ENCODE peak calls at places on chromosomes 5 and 9, in four cellular contexts. One of them, this sample, is unnamed.

GRCh38 chr9:127915801-127916664 is 808 bp downstream of the ST6GALNAC4 start:
- DNase-seq in HepG2: no peak
- DNase-seq in GM12878: no peak
- DNase-seq in K562: peak
- DNase-seq in this sample: no peak

GRCh38 chr5:154857091-154857533 is 1.3 kb upstream of the CNOT8 start:
- DNase-seq in HepG2: no peak
- DNase-seq in GM12878: no peak
- DNase-seq in K562: peak
- DNase-seq in this sample: no peak

GRCh38 chr9:87327567-87328125 is 170.0 kb upstream of the DAPK1 start:
- DNase-seq in HepG2: no peak
- DNase-seq in GM12878: no peak
- DNase-seq in K562: no peak
- DNase-seq in this sample: no peak

GRCh38 chr5:126633552-126633951 is 32.8 kb downstream of the PHAX start:
- DNase-seq in HepG2: no peak
- DNase-seq in GM12878: no peak
- DNase-seq in K562: no peak
- DNase-seq in this sample: no peak

GRCh38 chr9:4781408-4781807 is 11.3 kb upstream of the RCL1 start:
- DNase-seq in HepG2: no peak
- DNase-seq in GM12878: no peak
- DNase-seq in K562: no peak
- DNase-seq in this sample: no peak

GRCh38 chr9:108130896-108131295 is 641.3 kb upstream of the KLF4 start:
- DNase-seq in HepG2: no peak
- DNase-seq in GM12878: no peak
- DNase-seq in K562: no peak
- DNase-seq in this sample: no peak

GRCh38 chr5:107640568-107640967 is 30.2 kb downstream of the EFNA5 start:
- DNase-seq in HepG2: no peak
- DNase-seq in GM12878: no peak
- DNase-seq in K562: no peak
- DNase-seq in this sample: no peak

GRCh38 chr9:130834371-130835311 is at the start of gene ABL1:
- DNase-seq in HepG2: peak
- DNase-seq in GM12878: peak
- DNase-seq in K562: peak
- DNase-seq in this sample: peak

GRCh38 chr9:114611516-114612271 is 603 bp downstream of the TMEM268 start:
- DNase-seq in HepG2: no peak
- DNase-seq in GM12878: no peak
- DNase-seq in K562: peak
- DNase-seq in this sample: no peak

GRCh38 chr9:93633492-93634221 is 57.3 kb downstream of the PHF2 start:
- DNase-seq in HepG2: no peak
- DNase-seq in GM12878: no peak
- DNase-seq in K562: no peak
- DNase-seq in this sample: no peak

GRCh38 chr5:52859619-52860018 is 71.9 kb downstream of the ITGA1 start:
- DNase-seq in HepG2: no peak
- DNase-seq in GM12878: no peak
- DNase-seq in K562: no peak
- DNase-seq in this sample: no peak

DNA sequence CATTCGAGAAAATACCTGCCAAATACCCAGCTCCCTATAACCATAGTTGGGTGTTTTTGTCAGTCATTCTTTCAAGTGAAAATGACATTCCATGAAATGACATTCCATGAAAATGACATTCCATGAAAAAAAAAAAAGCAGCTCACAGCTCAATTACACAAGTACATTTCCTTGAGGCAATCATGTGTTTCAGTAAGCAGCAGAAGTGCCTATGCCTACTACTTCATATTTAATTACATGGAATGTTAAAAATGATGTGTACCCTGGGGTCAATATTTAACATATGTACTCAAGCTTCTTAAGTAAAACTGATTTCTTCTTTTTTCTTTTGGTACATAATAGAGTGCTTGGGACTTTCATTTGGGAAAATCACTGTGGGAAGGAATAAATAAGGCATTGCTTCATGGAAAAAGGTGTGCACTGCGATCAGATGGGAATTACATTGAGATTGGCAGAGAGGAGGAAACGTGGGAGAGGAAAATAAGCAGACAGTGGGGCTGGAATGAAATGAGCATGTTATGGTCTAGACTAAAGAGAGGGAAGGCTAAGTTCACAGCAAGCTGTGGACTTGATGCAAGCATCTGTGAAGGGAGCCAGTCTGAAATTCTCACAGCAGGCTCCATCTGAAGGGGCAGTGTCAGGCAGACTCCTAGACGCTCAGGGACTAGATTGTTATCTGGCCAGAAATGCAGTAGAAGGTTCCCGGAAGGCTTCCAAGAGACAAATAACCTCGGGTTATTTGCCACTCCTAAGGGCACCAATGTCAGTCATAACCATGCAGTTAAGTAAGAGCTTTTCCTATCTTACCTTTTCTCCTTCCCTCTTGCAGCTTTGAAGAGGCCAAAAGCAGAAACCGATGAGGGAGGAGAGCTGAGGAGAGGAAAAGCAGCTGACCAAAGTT is 15.2 kb upstream of the SPATA9 start:
- DNase-seq in HepG2: no peak
- DNase-seq in GM12878: no peak
- DNase-seq in K562: peak
- DNase-seq in this sample: no peak
- TF ChIP-seq CBX5 in HepG2: no peak
- TF ChIP-seq CBX5 in GM12878: no peak
- TF ChIP-seq CBX5 in K562: no peak
- TF ChIP-seq CBX5 in this sample: no peak

GRCh38 chr5:168477060-168477459 is 9.2 kb upstream of the RARS1 start:
- DNase-seq in HepG2: no peak
- DNase-seq in GM12878: no peak
- DNase-seq in K562: peak
- DNase-seq in this sample: no peak

GRCh38 chr5:168467755-168468280 is 18.5 kb upstream of the RARS1 start:
- DNase-seq in HepG2: no peak
- DNase-seq in GM12878: no peak
- DNase-seq in K562: no peak
- DNase-seq in this sample: no peak

GRCh38 chr5:168468836-168469235 is 17.4 kb upstream of the RARS1 start:
- DNase-seq in HepG2: no peak
- DNase-seq in GM12878: no peak
- DNase-seq in K562: no peak
- DNase-seq in this sample: no peak

GRCh38 chr5:168471785-168472184 is 14.5 kb upstream of the RARS1 start:
- DNase-seq in HepG2: no peak
- DNase-seq in GM12878: no peak
- DNase-seq in K562: no peak
- DNase-seq in this sample: no peak

DNA sequence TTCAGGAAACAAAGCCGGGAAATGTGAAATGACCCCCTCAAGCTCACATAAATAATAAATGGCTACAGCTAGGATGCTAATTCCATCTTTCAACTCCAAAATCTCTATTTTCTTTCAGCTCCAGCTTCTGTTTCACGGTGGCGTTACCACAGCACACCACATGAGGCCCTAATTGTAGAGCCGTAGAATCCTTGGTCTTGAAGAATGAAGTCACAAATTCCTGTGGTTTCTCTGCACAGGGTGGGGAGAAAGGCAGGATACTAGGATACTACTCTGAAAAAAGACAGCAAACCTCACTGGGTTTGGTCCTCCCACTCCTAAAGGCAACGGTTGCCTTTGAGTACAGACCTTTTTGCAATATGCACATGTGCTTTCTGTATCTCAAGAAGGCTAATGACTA is 13.9 kb upstream of the RARS1 start:
- DNase-seq in HepG2: no peak
- DNase-seq in GM12878: no peak
- DNase-seq in K562: peak
- DNase-seq in this sample: no peak
- TF ChIP-seq CBX5 in HepG2: no peak
- TF ChIP-seq CBX5 in GM12878: no peak
- TF ChIP-seq CBX5 in K562: no peak
- TF ChIP-seq CBX5 in this sample: no peak

GRCh38 chr9:8693147-8693921 is 893.8 kb upstream of the DMAC1 start:
- DNase-seq in HepG2: no peak
- DNase-seq in GM12878: no peak
- DNase-seq in K562: no peak
- DNase-seq in this sample: no peak
- TF ChIP-seq CBX5 in HepG2: no peak
- TF ChIP-seq CBX5 in GM12878: no peak
- TF ChIP-seq CBX5 in K562: no peak
- TF ChIP-seq CBX5 in this sample: no peak

DNA sequence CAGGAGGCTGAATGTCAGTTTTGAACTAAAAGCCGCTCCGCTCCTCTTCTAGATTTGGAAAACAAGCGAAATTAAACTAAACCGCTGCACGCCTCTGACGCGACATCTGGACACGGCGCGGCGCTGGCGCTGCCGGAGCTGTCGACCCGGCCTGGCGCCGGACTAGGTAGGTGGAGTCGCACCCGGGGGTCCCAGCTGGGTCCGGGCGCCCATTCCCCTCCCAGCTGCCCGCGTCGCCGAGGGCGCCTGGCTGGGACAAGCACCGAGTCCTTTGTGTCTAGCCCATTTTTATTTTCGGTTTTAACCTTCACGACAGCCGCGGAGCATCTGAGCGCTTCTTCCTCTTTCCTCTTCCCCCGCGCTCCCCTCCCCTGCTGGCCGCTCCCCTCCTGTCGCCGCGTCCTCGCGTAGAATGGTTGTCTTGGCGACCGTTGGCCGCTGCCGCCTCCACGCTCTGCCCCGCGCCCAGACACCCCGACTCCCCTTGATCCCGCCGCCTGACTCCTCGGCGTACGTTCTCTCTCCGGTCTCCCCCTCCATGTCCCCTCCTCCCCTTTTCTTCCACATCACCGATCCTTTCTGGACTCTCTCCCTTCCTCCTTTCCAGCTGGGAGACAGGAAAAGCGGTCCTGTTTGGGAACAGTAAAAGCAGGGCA is 533 bp downstream of the CDKN2B-AS1 start:
- DNase-seq in HepG2: no peak
- DNase-seq in GM12878: peak
- DNase-seq in K562: no peak
- DNase-seq in this sample: no peak
- TF ChIP-seq CBX5 in HepG2: no peak
- TF ChIP-seq CBX5 in GM12878: no peak
- TF ChIP-seq CBX5 in K562: no peak
- TF ChIP-seq CBX5 in this sample: no peak

DNA sequence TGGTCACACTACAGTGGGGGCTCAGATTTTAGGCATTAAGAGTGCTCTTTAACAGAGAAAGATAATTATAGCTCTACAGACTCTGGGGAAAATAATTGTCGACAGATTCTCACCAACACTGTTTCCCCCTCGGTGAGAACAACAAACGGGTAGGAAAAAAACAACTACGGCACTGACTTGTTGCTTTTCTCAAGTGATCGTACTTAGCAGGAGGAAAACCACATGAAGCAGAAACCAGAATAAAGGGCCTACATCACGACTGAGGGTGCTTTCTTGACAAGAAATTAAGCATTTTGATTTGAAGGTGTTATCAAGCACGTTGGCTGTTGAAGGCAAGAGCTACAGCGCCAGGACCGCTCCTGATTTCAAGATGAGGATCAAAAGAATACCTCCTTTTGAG is 27.2 kb upstream of the CER1 start:
- DNase-seq in HepG2: no peak
- DNase-seq in GM12878: no peak
- DNase-seq in K562: no peak
- DNase-seq in this sample: no peak
- TF ChIP-seq CBX5 in HepG2: no peak
- TF ChIP-seq CBX5 in GM12878: no peak
- TF ChIP-seq CBX5 in K562: no peak
- TF ChIP-seq CBX5 in this sample: no peak

DNA sequence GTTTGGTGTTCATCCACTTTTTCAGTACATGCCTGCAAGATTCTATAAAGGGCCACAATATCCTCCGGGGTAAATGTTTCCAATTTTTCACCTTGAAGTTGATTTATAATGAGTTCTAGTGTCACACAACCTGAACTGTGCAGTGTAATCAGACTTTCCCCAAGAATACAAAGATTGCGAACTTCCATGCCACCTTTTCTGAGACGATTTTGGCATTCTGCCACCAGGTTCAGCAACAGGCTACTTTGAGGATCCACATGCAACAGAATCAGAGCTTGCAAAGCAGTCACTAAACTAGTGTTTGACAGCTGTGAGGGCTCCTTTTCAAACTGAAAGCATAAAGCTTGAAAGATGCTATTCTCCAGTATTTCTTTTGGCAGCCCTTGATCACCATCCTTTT is 1.6 kb downstream of the FASTKD3 start:
- DNase-seq in HepG2: no peak
- DNase-seq in GM12878: no peak
- DNase-seq in K562: peak
- DNase-seq in this sample: no peak
- TF ChIP-seq CBX5 in HepG2: no peak
- TF ChIP-seq CBX5 in GM12878: no peak
- TF ChIP-seq CBX5 in K562: no peak
- TF ChIP-seq CBX5 in this sample: no peak

This sample was measured in H1.